ENCODE peak calls at places on chromosomes 16 and 17, in eight cellular contexts. One of them, this sample, is unnamed.

GRCh38 chr17:14926526-14927122 is 338.5 kb downstream of the PMP22 start:
- DNase-seq in NCI-H1092: peak
- DNase-seq in RCC 7860: peak
- DNase-seq in hypothalamus: no peak
- DNase-seq in T-cell: peak
- DNase-seq in CD8-positive, alpha-beta T cell: peak
- DNase-seq in chondrocyte: no peak
- DNase-seq in fibroblast of mammary gland: peak
- DNase-seq in this sample: peak

GRCh38 chr16:10647721-10648296 is 46.9 kb downstream of the TEKT5 start:
- DNase-seq in NCI-H1092: no peak
- DNase-seq in RCC 7860: no peak
- DNase-seq in hypothalamus: no peak
- DNase-seq in T-cell: no peak
- DNase-seq in CD8-positive, alpha-beta T cell: no peak
- DNase-seq in chondrocyte: no peak
- DNase-seq in fibroblast of mammary gland: no peak
- DNase-seq in this sample: no peak

GRCh38 chr17:43545383-43545632 is 832 bp downstream of the ETV4 start:
- DNase-seq in NCI-H1092: no peak
- DNase-seq in RCC 7860: no peak
- DNase-seq in hypothalamus: no peak
- DNase-seq in T-cell: no peak
- DNase-seq in CD8-positive, alpha-beta T cell: no peak
- DNase-seq in chondrocyte: no peak
- DNase-seq in fibroblast of mammary gland: no peak
- DNase-seq in this sample: peak

GRCh38 chr17:47621293-47622178 is 28.2 kb upstream of the KPNB1 start:
- DNase-seq in NCI-H1092: no peak
- DNase-seq in RCC 7860: peak
- DNase-seq in hypothalamus: no peak
- DNase-seq in T-cell: no peak
- DNase-seq in CD8-positive, alpha-beta T cell: no peak
- DNase-seq in chondrocyte: no peak
- DNase-seq in fibroblast of mammary gland: peak
- DNase-seq in this sample: peak

GRCh38 chr17:63433746-63434591 is 12.1 kb downstream of the CYB561 start:
- DNase-seq in NCI-H1092: no peak
- DNase-seq in RCC 7860: peak
- DNase-seq in hypothalamus: no peak
- DNase-seq in T-cell: no peak
- DNase-seq in CD8-positive, alpha-beta T cell: no peak
- DNase-seq in chondrocyte: peak
- DNase-seq in fibroblast of mammary gland: peak
- DNase-seq in this sample: no peak

GRCh38 chr17:76204277-76204676 is 36.0 kb downstream of the RNF157 start:
- DNase-seq in NCI-H1092: no peak
- DNase-seq in RCC 7860: peak
- DNase-seq in hypothalamus: no peak
- DNase-seq in T-cell: no peak
- DNase-seq in CD8-positive, alpha-beta T cell: no peak
- DNase-seq in chondrocyte: no peak
- DNase-seq in fibroblast of mammary gland: peak
- DNase-seq in this sample: no peak

GRCh38 chr16:57058291-57058861 is 34.0 kb upstream of the CPNE2 start:
- DNase-seq in NCI-H1092: no peak
- DNase-seq in RCC 7860: no peak
- DNase-seq in hypothalamus: no peak
- DNase-seq in T-cell: no peak
- DNase-seq in CD8-positive, alpha-beta T cell: no peak
- DNase-seq in chondrocyte: no peak
- DNase-seq in fibroblast of mammary gland: no peak
- DNase-seq in this sample: no peak

GRCh38 chr16:84277244-84277823 is 17.3 kb upstream of the WFDC1 start:
- DNase-seq in NCI-H1092: peak
- DNase-seq in RCC 7860: peak
- DNase-seq in hypothalamus: peak
- DNase-seq in T-cell: peak
- DNase-seq in CD8-positive, alpha-beta T cell: peak
- DNase-seq in chondrocyte: peak
- DNase-seq in fibroblast of mammary gland: peak
- DNase-seq in this sample: peak

GRCh38 chr17:45345554-45346254 is 28.9 kb upstream of the MAP3K14 start:
- DNase-seq in NCI-H1092: no peak
- DNase-seq in RCC 7860: no peak
- DNase-seq in hypothalamus: no peak
- DNase-seq in T-cell: no peak
- DNase-seq in CD8-positive, alpha-beta T cell: no peak
- DNase-seq in chondrocyte: no peak
- DNase-seq in fibroblast of mammary gland: peak
- DNase-seq in this sample: peak

GRCh38 chr17:79532107-79532790 is 78.6 kb downstream of the RBFOX3 start:
- DNase-seq in NCI-H1092: no peak
- DNase-seq in RCC 7860: no peak
- DNase-seq in hypothalamus: no peak
- DNase-seq in T-cell: no peak
- DNase-seq in CD8-positive, alpha-beta T cell: no peak
- DNase-seq in chondrocyte: peak
- DNase-seq in fibroblast of mammary gland: no peak
- DNase-seq in this sample: no peak

GRCh38 chr17:47978324-47978723 is 7.4 kb downstream of the CDK5RAP3 start:
- DNase-seq in NCI-H1092: peak
- DNase-seq in RCC 7860: peak
- DNase-seq in hypothalamus: no peak
- DNase-seq in T-cell: peak
- DNase-seq in CD8-positive, alpha-beta T cell: peak
- DNase-seq in chondrocyte: no peak
- DNase-seq in fibroblast of mammary gland: peak
- DNase-seq in this sample: peak

GRCh38 chr16:73126453-73126853 is 78.5 kb upstream of the ZFHX3 start:
- DNase-seq in NCI-H1092: no peak
- DNase-seq in RCC 7860: no peak
- DNase-seq in hypothalamus: no peak
- DNase-seq in T-cell: no peak
- DNase-seq in CD8-positive, alpha-beta T cell: no peak
- DNase-seq in chondrocyte: no peak
- DNase-seq in fibroblast of mammary gland: peak
- DNase-seq in this sample: no peak

GRCh38 chr16:68636064-68636551 is 9.0 kb upstream of the CDH3 start:
- DNase-seq in NCI-H1092: no peak
- DNase-seq in RCC 7860: no peak
- DNase-seq in hypothalamus: no peak
- DNase-seq in T-cell: no peak
- DNase-seq in CD8-positive, alpha-beta T cell: no peak
- DNase-seq in chondrocyte: no peak
- DNase-seq in fibroblast of mammary gland: no peak
- DNase-seq in this sample: no peak

GRCh38 chr16:373020-373598 is 2.8 kb upstream of the MRPL28 start:
- DNase-seq in NCI-H1092: no peak
- DNase-seq in RCC 7860: no peak
- DNase-seq in hypothalamus: no peak
- DNase-seq in T-cell: no peak
- DNase-seq in CD8-positive, alpha-beta T cell: no peak
- DNase-seq in chondrocyte: no peak
- DNase-seq in fibroblast of mammary gland: no peak
- DNase-seq in this sample: no peak

GRCh38 chr17:6088141-6088540 is 18.0 kb downstream of the WSCD1 start:
- DNase-seq in NCI-H1092: no peak
- DNase-seq in RCC 7860: no peak
- DNase-seq in hypothalamus: no peak
- DNase-seq in T-cell: no peak
- DNase-seq in CD8-positive, alpha-beta T cell: no peak
- DNase-seq in chondrocyte: no peak
- DNase-seq in fibroblast of mammary gland: no peak
- DNase-seq in this sample: no peak

GRCh38 chr16:88662843-88663606 is at the start of gene MVD:
- DNase-seq in NCI-H1092: peak
- DNase-seq in RCC 7860: peak
- DNase-seq in hypothalamus: peak
- DNase-seq in T-cell: peak
- DNase-seq in CD8-positive, alpha-beta T cell: peak
- DNase-seq in chondrocyte: peak
- DNase-seq in fibroblast of mammary gland: peak
- DNase-seq in this sample: peak

GRCh38 chr16:55835578-55835977 is 2.7 kb upstream of the CES1 start:
- DNase-seq in NCI-H1092: no peak
- DNase-seq in RCC 7860: no peak
- DNase-seq in hypothalamus: no peak
- DNase-seq in T-cell: no peak
- DNase-seq in CD8-positive, alpha-beta T cell: no peak
- DNase-seq in chondrocyte: no peak
- DNase-seq in fibroblast of mammary gland: peak
- DNase-seq in this sample: no peak

GRCh38 chr16:3509470-3509928 is 8.7 kb downstream of the CLUAP1 start:
- DNase-seq in NCI-H1092: no peak
- DNase-seq in RCC 7860: no peak
- DNase-seq in hypothalamus: no peak
- DNase-seq in T-cell: peak
- DNase-seq in CD8-positive, alpha-beta T cell: peak
- DNase-seq in chondrocyte: peak
- DNase-seq in fibroblast of mammary gland: no peak
- DNase-seq in this sample: no peak

GRCh38 chr16:87979352-87979751 is 28.1 kb downstream of the BANP start:
- DNase-seq in NCI-H1092: no peak
- DNase-seq in RCC 7860: no peak
- DNase-seq in hypothalamus: no peak
- DNase-seq in T-cell: no peak
- DNase-seq in CD8-positive, alpha-beta T cell: no peak
- DNase-seq in chondrocyte: no peak
- DNase-seq in fibroblast of mammary gland: no peak
- DNase-seq in this sample: no peak

GRCh38 chr16:83619381-83620150 is 188.2 kb upstream of the HSBP1 start:
- DNase-seq in NCI-H1092: no peak
- DNase-seq in RCC 7860: no peak
- DNase-seq in hypothalamus: no peak
- DNase-seq in T-cell: no peak
- DNase-seq in CD8-positive, alpha-beta T cell: no peak
- DNase-seq in chondrocyte: no peak
- DNase-seq in fibroblast of mammary gland: no peak
- DNase-seq in this sample: no peak

GRCh38 chr17:44672479-44673093 is 16.3 kb downstream of the MEIOC start:
- DNase-seq in NCI-H1092: no peak
- DNase-seq in RCC 7860: peak
- DNase-seq in hypothalamus: no peak
- DNase-seq in T-cell: no peak
- DNase-seq in CD8-positive, alpha-beta T cell: no peak
- DNase-seq in chondrocyte: no peak
- DNase-seq in fibroblast of mammary gland: peak
- DNase-seq in this sample: peak

GRCh38 chr17:38421224-38421841 is 6.9 kb upstream of the ARHGAP23 start:
- DNase-seq in NCI-H1092: no peak
- DNase-seq in RCC 7860: no peak
- DNase-seq in hypothalamus: no peak
- DNase-seq in T-cell: no peak
- DNase-seq in CD8-positive, alpha-beta T cell: no peak
- DNase-seq in chondrocyte: no peak
- DNase-seq in fibroblast of mammary gland: peak
- DNase-seq in this sample: no peak

GRCh38 chr17:67800495-67800928 is 24.8 kb upstream of the BPTF start:
- DNase-seq in NCI-H1092: peak
- DNase-seq in RCC 7860: peak
- DNase-seq in hypothalamus: peak
- DNase-seq in T-cell: peak
- DNase-seq in CD8-positive, alpha-beta T cell: peak
- DNase-seq in chondrocyte: no peak
- DNase-seq in fibroblast of mammary gland: peak
- DNase-seq in this sample: peak

GRCh38 chr16:78098087-78098486 is 1.4 kb upstream of the WWOX start:
- DNase-seq in NCI-H1092: no peak
- DNase-seq in RCC 7860: no peak
- DNase-seq in hypothalamus: no peak
- DNase-seq in T-cell: no peak
- DNase-seq in CD8-positive, alpha-beta T cell: no peak
- DNase-seq in chondrocyte: no peak
- DNase-seq in fibroblast of mammary gland: no peak
- DNase-seq in this sample: no peak

GRCh38 chr16:50538411-50539052 is 9.7 kb upstream of the NKD1 start:
- DNase-seq in NCI-H1092: no peak
- DNase-seq in RCC 7860: no peak
- DNase-seq in hypothalamus: no peak
- DNase-seq in T-cell: no peak
- DNase-seq in CD8-positive, alpha-beta T cell: no peak
- DNase-seq in chondrocyte: no peak
- DNase-seq in fibroblast of mammary gland: no peak
- DNase-seq in this sample: peak

GRCh38 chr17:19306160-19307111 is 56.1 kb downstream of the B9D1 start:
- DNase-seq in NCI-H1092: no peak
- DNase-seq in RCC 7860: no peak
- DNase-seq in hypothalamus: peak
- DNase-seq in T-cell: peak
- DNase-seq in CD8-positive, alpha-beta T cell: peak
- DNase-seq in chondrocyte: no peak
- DNase-seq in fibroblast of mammary gland: no peak
- DNase-seq in this sample: no peak

GRCh38 chr16:47037396-47037745 is 63.9 kb upstream of the DNAJA2 start:
- DNase-seq in NCI-H1092: no peak
- DNase-seq in RCC 7860: no peak
- DNase-seq in hypothalamus: no peak
- DNase-seq in T-cell: peak
- DNase-seq in CD8-positive, alpha-beta T cell: no peak
- DNase-seq in chondrocyte: no peak
- DNase-seq in fibroblast of mammary gland: peak
- DNase-seq in this sample: peak